ENCODE peak calls at places on chromosomes 3 and 15, in four cellular contexts. B is naive thymus-derived CD4-positive, alpha-beta T cell; D is A549; U is HCT116. V is an unnamed sample.

GRCh38 chr3:30692498-30693130 is 86.2 kb downstream of the TGFBR2 start:
- ATAC-seq in B (no peak), D (no peak), U (no peak), V (no peak)

GRCh38 chr15:89909611-89910010 is 3.1 kb downstream of the ARPIN start:
- ATAC-seq in B (no peak), D (no peak), U (no peak), V (no peak)

GRCh38 chr3:45306406-45307008 is 80.4 kb upstream of the TMEM158 start:
- ATAC-seq in B (no peak), D (no peak), U (no peak), V (peak)

GRCh38 chr3:154209499-154209898 is 88.3 kb downstream of the ARHGEF26 start:
- ATAC-seq in B (no peak), D (no peak), U (no peak), V (no peak)

GRCh38 chr3:99875573-99875924 is 57.9 kb downstream of the CMSS1 start:
- ATAC-seq in B (peak), D (peak), U (no peak), V (no peak)

GRCh38 chr15:42036991-42037390 is 16.1 kb upstream of the PLA2G4E start:
- ATAC-seq in B (no peak), D (peak), U (peak), V (no peak)

GRCh38 chr3:67083277-67083676 is 85.2 kb downstream of the KBTBD8 start:
- ATAC-seq in B (peak), D (no peak), U (peak), V (peak)

GRCh38 chr3:102083971-102084370 is 234.7 kb downstream of the NFKBIZ start:
- ATAC-seq in B (no peak), D (no peak), U (no peak), V (no peak)

GRCh38 chr3:90092994-90093393 is 985.6 kb downstream of the EPHA3 start:
- ATAC-seq in B (no peak), D (peak), U (no peak), V (no peak)

GRCh38 chr15:101045236-101045646 is 126.1 kb downstream of the LRRK1 start:
- ATAC-seq in B (no peak), D (no peak), U (no peak), V (no peak)

GRCh38 chr15:88791637-88792036 is 11.6 kb upstream of the ACAN start:
- ATAC-seq in B (no peak), D (peak), U (no peak), V (no peak)

GRCh38 chr3:24583004-24583403 is 88.4 kb upstream of the THRB start:
- ATAC-seq in B (no peak), D (peak), U (no peak), V (no peak)

GRCh38 chr3:122298239-122298638 is 26.8 kb upstream of the CSTA start:
- ATAC-seq in B (no peak), D (no peak), U (no peak), V (peak)

GRCh38 chr3:100708989-100709839 is at the start of gene TFG:
- ATAC-seq in B (peak), D (peak), U (peak), V (peak)

GRCh38 chr3:37763338-37763737 is 98.3 kb upstream of the CTDSPL start:
- ATAC-seq in B (no peak), D (no peak), U (no peak), V (no peak)

GRCh38 chr15:82122754-82123400 is 77.1 kb upstream of the MEX3B start:
- ATAC-seq in B (no peak), D (peak), U (peak), V (no peak)

GRCh38 chr3:86978111-86978528 is 12.8 kb downstream of the VGLL3 start:
- ATAC-seq in B (no peak), D (no peak), U (no peak), V (no peak)

V was measured in stimulated activated memory B cell treated with anti-CD40 and anti-IgM and Interleukin-4, amounts not matched to agents 10 μg/mL and 1 μg/mL and 100 μg/mL, for 72 hours.